ENCODE peak calls at places on chromosomes 6 and 20, in eight cellular contexts. M is NCI-H69; P is COR-L47; A is stimulated activated CD4-positive, alpha-beta T cell treated with anti-CD3 and anti-CD28 coated beads, Interleukin-15, amount 100 ng/mL, for 1 hour; Y is MCF 10A; O is LNCaP clone FGC; H is body of pancreas; Q is GM10248. E is an unnamed sample.

GRCh38 chr20:25389381-25389857 is 1.2 kb downstream of the ABHD12 start:
- DNase-seq in A (no peak), M (peak; percentile 75), Y (peak; percentile 36), O (no peak), H (no peak), P (no peak), Q (no peak), E (peak; percentile 42)

GRCh38 chr6:133369755-133370154 is 128.6 kb downstream of the EYA4 start:
- DNase-seq in P (no peak), H (no peak), M (no peak), A (no peak), Y (no peak), Q (no peak), O (no peak), E (no peak)

GRCh38 chr6:165013701-165014100 is 295.7 kb downstream of the C6orf118 start:
- DNase-seq in Y (no peak), H (no peak), P (no peak), Q (no peak), M (no peak), A (no peak), O (no peak), E (no peak)

GRCh38 chr6:120615238-120615637 is 719.0 kb downstream of the TBC1D32 start:
- DNase-seq in P (no peak), M (no peak), A (no peak), H (no peak), Q (no peak), Y (no peak), O (no peak), E (no peak)

GRCh38 chr6:141513830-141514229 is 618.9 kb upstream of the GJE1 start:
- DNase-seq in P (no peak), Y (no peak), M (no peak), A (no peak), H (no peak), Q (no peak), O (no peak), E (no peak)

GRCh38 chr6:158219229-158219628 is 51.1 kb downstream of the GTF2H5 start:
- DNase-seq in O (no peak), Y (peak; percentile 96), Q (no peak), H (no peak), M (peak; percentile 59), A (no peak), P (no peak), E (no peak)

GRCh38 chr6:82573200-82573972 is 209.8 kb downstream of the TPBG start:
- DNase-seq in Y (no peak), A (no peak), M (peak; percentile 37), O (no peak), P (no peak), Q (no peak), H (no peak), E (no peak)

GRCh38 chr6:5151295-5151954 is 66.3 kb downstream of the PPP1R3G start:
- DNase-seq in Y (no peak), P (no peak), A (no peak), O (no peak), Q (no peak), M (no peak), H (no peak), E (no peak)

GRCh38 chr6:10558575-10558974 is 37.4 kb downstream of the GCNT2 start:
- DNase-seq in Y (no peak), P (peak; percentile 86), Q (no peak), M (peak; percentile 95), O (no peak), A (no peak), H (no peak), E (no peak)

GRCh38 chr6:127119361-127120108 is 1.1 kb downstream of the RSPO3 start:
- DNase-seq in O (no peak), P (no peak), M (peak; percentile 73), Y (no peak), H (no peak), A (no peak), Q (peak; percentile 50), E (peak; percentile 54)

GRCh38 chr6:148746363-148747144 is at the start of gene UST:
- DNase-seq in Y (peak; percentile 96), H (peak; percentile 81), M (peak; percentile 82), O (peak; percentile 28), P (peak; percentile 23), A (no peak), Q (peak; percentile 65), E (peak; percentile 58)

GRCh38 chr6:1838604-1839003 is 228.9 kb downstream of the FOXC1 start:
- DNase-seq in A (no peak), Y (no peak), O (peak; percentile 93), P (peak; percentile 5), Q (no peak), M (peak; percentile 90), H (no peak), E (no peak)